ENCODE peak calls at places on chromosomes 11 and 22, in ten cellular contexts. V is neuronal stem cell; Q is CD4-positive, alpha-beta T cell; T is AG10803; A is stimulated activated CD8-positive, alpha-beta memory T cell treated with anti-CD3 and anti-CD28 coated beads, Interleukin-15, amount 100 ng/mL, for 1 hour; N is heart right ventricle; B is GM19239; K is CD8-positive, alpha-beta T cell; J is stimulated activated CD4-positive, alpha-beta T cell treated with anti-CD3 and anti-CD28 coated beads, Interleukin-12 subunit alpha, Interleukin-12 subunit beta, amount 100 ng/mL, for 48 hours; L is T-helper 1 cell. U is an unnamed sample.

GRCh38 chr22:20524004-20524481 is 16.6 kb downstream of the MED15 start:
- DNase-seq in V (no peak), K (peak; percentile 38), J (no peak), T (peak; percentile 44), Q (peak; percentile 29), N (no peak), L (no peak), B (no peak), A (no peak), U (no peak)

GRCh38 chr11:64536396-64536935 is 54.6 kb upstream of the SLC22A12 start:
- DNase-seq in A (no peak), V (no peak), T (no peak), J (no peak), L (no peak), K (no peak), N (no peak), Q (no peak), B (no peak), U (no peak)

GRCh38 chr22:27984001-27984695 is 65.1 kb upstream of the PITPNB start:
- DNase-seq in B (no peak), L (no peak), N (no peak), V (no peak), A (no peak), T (no peak), K (no peak), Q (no peak), J (no peak), U (no peak)

GRCh38 chr11:129935723-129936122 is 40.3 kb upstream of the NFRKB start:
- DNase-seq in K (no peak), L (no peak), Q (no peak), A (no peak), T (no peak), V (no peak), N (no peak), B (no peak), J (no peak), U (no peak)

GRCh38 chr11:119094816-119095065 is 6.9 kb downstream of the DPAGT1 start:
- DNase-seq in T (peak; percentile 88), L (no peak), A (no peak), K (no peak), V (peak; percentile 70), N (peak; percentile 85), B (no peak), J (no peak), Q (peak; percentile 61), U (peak; percentile 66)

GRCh38 chr11:4181780-4182721 is 87.5 kb downstream of the RRM1 start:
- DNase-seq in A (no peak), K (no peak), J (peak; percentile 29), B (peak; percentile 44), N (peak; percentile 62), Q (no peak), L (no peak), V (peak; percentile 26), T (peak; percentile 28), U (no peak)

GRCh38 chr22:31537019-31537535 is 40.7 kb downstream of the SFI1 start:
- DNase-seq in J (peak; percentile 38), Q (no peak), N (no peak), V (no peak), K (no peak), B (peak; percentile 33), T (no peak), A (no peak), L (no peak), U (no peak)

GRCh38 chr22:40631925-40632324 is 4.6 kb downstream of the MRTFA start:
- DNase-seq in T (no peak), L (no peak), B (no peak), K (no peak), Q (no peak), A (no peak), N (no peak), V (no peak), J (no peak), U (no peak)

GRCh38 chr22:29691636-29692326 is 28.0 kb upstream of the CABP7 start:
- DNase-seq in J (no peak), L (no peak), B (no peak), T (no peak), N (no peak), Q (no peak), A (no peak), V (no peak), K (no peak), U (no peak)

GRCh38 chr11:46248270-46249102 is 29.0 kb upstream of the CREB3L1 start:
- DNase-seq in J (no peak), V (no peak), K (no peak), Q (no peak), N (no peak), L (no peak), A (no peak), T (peak; percentile 96), B (no peak), U (no peak)

GRCh38 chr11:67099841-67100324 is 19.2 kb upstream of the KDM2A start:
- DNase-seq in L (no peak), B (no peak), J (no peak), T (no peak), K (no peak), Q (no peak), N (no peak), A (no peak), V (no peak), U (no peak)

GRCh38 chr11:73376803-73377629 is 817 bp downstream of the RELT start:
- DNase-seq in L (peak; percentile 53), A (peak; percentile 27), T (peak; percentile 89), K (peak; percentile 69), Q (peak; percentile 47), B (peak; percentile 63), J (peak; percentile 38), N (peak; percentile 44), V (no peak), U (no peak)

GRCh38 chr11:75896843-75897419 is 81.9 kb downstream of the UVRAG start:
- DNase-seq in L (no peak), N (no peak), K (no peak), A (no peak), Q (no peak), V (peak; percentile 21), T (peak; percentile 56), B (no peak), J (no peak), U (no peak)

GRCh38 chr22:25564979-25565677 is 653 bp downstream of the GRK3 start:
- DNase-seq in N (peak; percentile 30), B (no peak), Q (no peak), K (no peak), L (no peak), V (no peak), A (no peak), T (no peak), J (no peak), U (no peak)

GRCh38 chr11:126139541-126140091 is 71.8 kb downstream of the RPUSD4 start:
- DNase-seq in B (no peak), A (no peak), T (peak; percentile 82), Q (no peak), L (no peak), V (no peak), K (no peak), J (no peak), N (peak; percentile 51), U (no peak)

GRCh38 chr11:64862914-64863313 is 15.5 kb downstream of the EHD1 start:
- DNase-seq in L (no peak), V (no peak), T (peak; percentile 23), B (no peak), J (no peak), Q (no peak), A (no peak), K (no peak), N (peak; percentile 75), U (no peak)

GRCh38 chr11:30254307-30255298 is 23.8 kb downstream of the FSHB start:
- DNase-seq in J (no peak), L (no peak), N (no peak), B (no peak), V (no peak), K (no peak), T (no peak), A (no peak), Q (no peak), U (no peak)

GRCh38 chr11:67322049-67322448 is 18.7 kb downstream of the SSH3 start:
- DNase-seq in Q (no peak), J (no peak), L (no peak), T (no peak), K (no peak), A (no peak), V (no peak), N (no peak), B (no peak), U (no peak)

U was measured in occipital lobe.